ENCODE peak calls at places on chromosomes 13 and 19, in five cellular contexts. E is esophagus muscularis mucosa, Z is HCT116, D is transverse colon, O is SK-N-SH. T is an unnamed sample.
A peak's percentile ranks its signal among the peaks of the same experiment; 100 is the strongest.

GRCh38 chr13:47005761-47006414 is 109.0 kb upstream of the HTR2A start:
- DNase-seq in O (no peak), D (no peak), Z (no peak), E (no peak), T (no peak)

GRCh38 chr13:45473627-45474026 is 8.9 kb downstream of the COG3 start:
- DNase-seq in Z (no peak), O (peak; percentile 39), E (no peak), D (no peak), T (no peak)

GRCh38 chr19:21922276-21922675 is 86.3 kb upstream of the ZNF43 start:
- DNase-seq in Z (no peak), O (no peak), E (no peak), D (no peak), T (no peak)

GRCh38 chr13:31610270-31610998 is 128.9 kb upstream of the RXFP2 start:
- DNase-seq in D (no peak), Z (no peak), O (no peak), E (peak; percentile 62), T (no peak)

GRCh38 chr19:16594681-16595091 is 22.5 kb upstream of the SLC35E1 start:
- DNase-seq in E (no peak), Z (no peak), D (no peak), O (no peak), T (no peak)

GRCh38 chr19:14368011-14368513 is 13.2 kb upstream of the ADGRE5 start:
- DNase-seq in Z (no peak), D (no peak), O (no peak), E (no peak), T (no peak)

GRCh38 chr13:73173160-73173905 is 114.5 kb downstream of the KLF5 start:
- DNase-seq in E (no peak), Z (no peak), D (no peak), O (no peak), T (no peak)

GRCh38 chr13:50531917-50532899 is 311.3 kb downstream of the DLEU7 start:
- DNase-seq in E (no peak), D (no peak), O (peak; percentile 17), Z (peak; percentile 10), T (no peak)

GRCh38 chr19:5804516-5805464 is at the start of gene NRTN:
- DNase-seq in D (peak; percentile 67), E (no peak), O (peak; percentile 82), Z (no peak), T (no peak)

GRCh38 chr13:39321578-39321977 is 281.4 kb downstream of the LHFPL6 start:
- DNase-seq in O (no peak), Z (no peak), D (no peak), E (no peak), T (no peak)

GRCh38 chr19:18044825-18045304 is 36.9 kb downstream of the ARRDC2 start:
- DNase-seq in E (no peak), O (no peak), D (peak; percentile 86), Z (no peak), T (no peak)

GRCh38 chr13:98520674-98521449 is 56.0 kb downstream of the STK24 start:
- DNase-seq in O (no peak), D (no peak), E (no peak), Z (no peak), T (no peak)

GRCh38 chr13:106464076-106464475 is 71.4 kb downstream of the EFNB2 start:
- DNase-seq in E (no peak), O (no peak), Z (no peak), D (no peak), T (no peak)

GRCh38 chr19:35793381-35794165 is 18.2 kb downstream of the ARHGAP33 start:
- DNase-seq in Z (no peak), D (no peak), O (no peak), E (no peak), T (no peak)

GRCh38 chr13:24630851-24631341 is 49.3 kb upstream of the ATP12A start:
- DNase-seq in E (no peak), D (no peak), O (no peak), Z (peak; percentile 3), T (no peak)

GRCh38 chr13:74129500-74130144 is 4.6 kb downstream of the KLF12 start:
- DNase-seq in Z (no peak), E (peak; percentile 57), O (no peak), D (peak; percentile 65), T (peak; percentile 67)

GRCh38 chr19:30685601-30686000 is 313.4 kb downstream of the ZNF536 start:
- DNase-seq in D (no peak), O (no peak), E (no peak), Z (no peak), T (no peak)

GRCh38 chr19:2478324-2478755 is 2.4 kb downstream of the GADD45B start:
- DNase-seq in E (no peak), D (peak; percentile 83), O (peak; percentile 63), Z (no peak), T (peak; percentile 62)

GRCh38 chr19:4570423-4570822 is 10.9 kb upstream of the SEMA6B start:
- DNase-seq in E (no peak), Z (no peak), O (no peak), D (no peak), T (no peak)

GRCh38 chr13:97568850-97569249 is 134.9 kb downstream of the RAP2A start:
- DNase-seq in E (no peak), Z (no peak), D (peak; percentile 9), O (no peak), T (no peak)

GRCh38 chr19:751501-752341 is 809 bp downstream of the MISP start:
- DNase-seq in Z (no peak), D (peak; percentile 91), O (peak; percentile 59), E (no peak), T (no peak)

GRCh38 chr13:25528266-25528665 is 156.5 kb downstream of the ATP8A2 start:
- DNase-seq in D (no peak), O (no peak), E (no peak), Z (no peak), T (no peak)

GRCh38 chr19:21607453-21607852 is 102.1 kb downstream of the ZNF429 start:
- DNase-seq in Z (no peak), D (no peak), E (no peak), O (no peak), T (no peak)

GRCh38 chr19:2575734-2576481 is 100.0 kb downstream of the GADD45B start:
- DNase-seq in Z (no peak), O (peak; percentile 53), D (peak; percentile 42), E (peak; percentile 95), T (no peak)

GRCh38 chr19:49165111-49165750 is 7.6 kb downstream of the TRPM4 start:
- DNase-seq in O (no peak), Z (no peak), D (peak; percentile 25), E (no peak), T (no peak)

GRCh38 chr13:109272595-109273325 is 513.6 kb downstream of the IRS2 start:
- DNase-seq in D (no peak), E (no peak), Z (no peak), O (no peak), T (no peak)

GRCh38 chr13:98503175-98504028 is 73.5 kb downstream of the STK24 start:
- DNase-seq in O (no peak), E (no peak), D (no peak), Z (no peak), T (no peak)

GRCh38 chr19:13097331-13098258 is 5.1 kb downstream of the LYL1 start:
- DNase-seq in Z (no peak), O (no peak), E (no peak), D (no peak), T (no peak)

GRCh38 chr19:29882719-29883105 is 59.3 kb upstream of the URI1 start:
- DNase-seq in O (no peak), Z (no peak), D (no peak), E (no peak), T (no peak)

DNA sequence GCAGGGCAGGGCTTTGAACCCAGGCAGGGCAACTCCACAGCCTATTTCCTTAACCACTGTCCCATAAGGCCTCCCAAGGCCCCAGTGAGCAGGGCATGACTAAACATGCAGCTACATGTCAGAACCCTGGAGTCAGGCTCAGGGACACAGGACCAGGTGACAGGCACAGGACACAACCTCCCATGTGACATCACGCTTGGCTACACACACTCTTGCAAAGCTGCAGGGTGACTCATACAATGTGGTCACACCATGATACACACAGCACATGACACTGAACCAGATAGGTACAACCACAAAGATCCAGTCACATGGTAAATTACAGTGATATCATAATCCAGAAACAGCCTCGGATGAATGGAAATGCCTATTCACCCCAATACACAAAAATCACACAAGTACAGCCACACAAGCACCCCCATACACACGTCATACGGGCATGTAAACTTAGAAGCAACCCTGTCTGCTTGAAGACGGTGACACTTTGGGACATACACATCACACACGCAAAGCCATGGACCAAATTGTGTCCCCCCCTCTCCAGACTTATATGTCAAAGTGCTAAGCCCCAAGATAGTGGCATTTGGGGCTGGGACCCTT is 14.5 kb downstream of the KLK4 start:
- DNase-seq in O (no peak), E (no peak), D (no peak), Z (peak; percentile 60), T (no peak)
- TF ChIP-seq POLR2AphosphoS5 in O (no peak), E (no peak), D (no peak), Z (no peak), T (no peak)

DNA sequence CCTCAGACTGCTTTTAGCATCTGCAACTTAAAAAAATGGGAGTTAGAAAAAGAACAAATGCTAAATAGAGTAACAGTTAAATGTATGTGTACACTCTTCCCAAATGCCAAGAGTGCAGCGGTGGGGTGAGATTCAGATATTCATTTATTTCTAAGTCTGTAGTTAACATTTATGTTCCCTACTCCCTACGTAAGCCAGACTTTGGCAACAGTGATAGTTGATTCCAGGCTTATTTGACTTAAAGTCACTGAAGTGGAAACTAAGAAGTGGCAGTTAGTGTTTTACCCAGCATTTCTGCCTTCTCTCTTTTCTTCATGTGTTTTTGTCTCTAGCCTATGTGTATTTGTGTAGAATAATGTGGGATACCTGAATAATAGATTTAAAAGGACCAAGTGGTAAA is 4.5 kb downstream of the MIR17HG start:
- DNase-seq in Z (no peak), E (no peak), O (no peak), D (no peak), T (no peak)
- H3K36me3 ChIP-seq in Z (peaks cover 57% of the 10 kb centered on the region), E (no peaks in the 10 kb centered on the region), O (peaks cover 62% of the 10 kb centered on the region), D (no peaks in the 10 kb centered on the region), T (peaks cover 80% of the 10 kb centered on the region)

GRCh38 chr13:112931028-112931934 is 37.7 kb upstream of the MCF2L start:
- DNase-seq in O (peak; percentile 71), Z (peak; percentile 46), E (no peak), D (peak; percentile 57), T (no peak)
- H3K4me3 ChIP-seq in O (no peak overlapping the region), Z (no peak overlapping the region), E (no peak overlapping the region), D (no peak overlapping the region), T (no peak overlapping the region)

DNA sequence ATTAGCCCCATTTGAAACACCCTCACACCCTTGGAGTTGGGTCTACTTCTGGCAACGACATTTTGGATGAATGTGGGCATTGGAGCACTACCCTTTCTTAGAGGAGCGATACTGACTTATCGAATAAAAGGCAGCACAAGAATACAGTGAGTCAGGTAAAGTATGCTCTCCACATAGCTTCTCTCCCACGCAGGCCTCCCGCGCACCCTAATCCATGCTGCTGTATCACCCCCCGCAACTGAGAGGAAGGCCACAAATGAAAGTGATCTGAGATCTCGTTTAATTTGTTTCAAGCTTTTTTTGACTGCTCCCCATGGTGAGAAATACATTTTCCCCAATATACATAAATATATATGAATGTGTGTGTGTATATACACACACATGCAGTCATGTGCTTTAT is 25.4 kb upstream of the AKAP11 start:
- DNase-seq in Z (no peak), D (no peak), E (no peak), O (no peak), T (no peak)
- TF ChIP-seq POLR2AphosphoS5 in Z (no peak), D (no peak), E (no peak), O (no peak), T (no peak)

GRCh38 chr19:45058622-45059159 is 17.6 kb downstream of the ZNF296 start:
- DNase-seq in Z (no peak), D (no peak), O (no peak), E (no peak), T (no peak)
- H3K36me3 ChIP-seq in Z (peaks cover 51% of the 10 kb centered on the region), D (no peaks in the 10 kb centered on the region), O (peaks cover 44% of the 10 kb centered on the region), E (peaks cover 98% of the 10 kb centered on the region), T (peaks cover 76% of the 10 kb centered on the region)

T was measured in SK-N-MC.